ENCODE peak calls at places on chromosomes 7 and 10, in six cellular contexts. One of them, this sample, is unnamed.

GRCh38 chr10:73883553-73883952 is 9.2 kb upstream of the CAMK2G start:
- DNase-seq in cardiac muscle cell: no peak
- DNase-seq in CD4-positive, CD25-positive, alpha-beta regulatory T cell: no peak
- DNase-seq in DND-41: no peak
- DNase-seq in K562: no peak
- DNase-seq in uterus: no peak
- DNase-seq in this sample: no peak

GRCh38 chr7:34840176-34840785 is 182.3 kb downstream of the NPSR1 start:
- DNase-seq in cardiac muscle cell: no peak
- DNase-seq in CD4-positive, CD25-positive, alpha-beta regulatory T cell: no peak
- DNase-seq in DND-41: no peak
- DNase-seq in K562: no peak
- DNase-seq in uterus: no peak
- DNase-seq in this sample: no peak

GRCh38 chr7:4667776-4668509 is 14.2 kb upstream of the FOXK1 start:
- DNase-seq in cardiac muscle cell: no peak
- DNase-seq in CD4-positive, CD25-positive, alpha-beta regulatory T cell: no peak
- DNase-seq in DND-41: no peak
- DNase-seq in K562: no peak
- DNase-seq in uterus: no peak
- DNase-seq in this sample: no peak

GRCh38 chr10:103665439-103665838 is 171.9 kb downstream of the NEURL1 start:
- DNase-seq in cardiac muscle cell: no peak
- DNase-seq in CD4-positive, CD25-positive, alpha-beta regulatory T cell: no peak
- DNase-seq in DND-41: no peak
- DNase-seq in K562: no peak
- DNase-seq in uterus: no peak
- DNase-seq in this sample: no peak

GRCh38 chr10:70815504-70816219 is at the start of gene SGPL1:
- DNase-seq in cardiac muscle cell: peak; percentile 93
- DNase-seq in CD4-positive, CD25-positive, alpha-beta regulatory T cell: peak; percentile 85
- DNase-seq in DND-41: peak; percentile 84
- DNase-seq in K562: peak; percentile 99
- DNase-seq in uterus: peak; percentile 87
- DNase-seq in this sample: peak; percentile 93

GRCh38 chr7:125090596-125090995 is 161.0 kb upstream of the POT1 start:
- DNase-seq in cardiac muscle cell: no peak
- DNase-seq in CD4-positive, CD25-positive, alpha-beta regulatory T cell: no peak
- DNase-seq in DND-41: no peak
- DNase-seq in K562: no peak
- DNase-seq in uterus: no peak
- DNase-seq in this sample: no peak

GRCh38 chr7:2969398-2970306 is 74.0 kb downstream of the CARD11 start:
- DNase-seq in cardiac muscle cell: no peak
- DNase-seq in CD4-positive, CD25-positive, alpha-beta regulatory T cell: no peak
- DNase-seq in DND-41: no peak
- DNase-seq in K562: no peak
- DNase-seq in uterus: no peak
- DNase-seq in this sample: no peak

GRCh38 chr7:100685631-100686145 is 8.4 kb downstream of the GIGYF1 start:
- DNase-seq in cardiac muscle cell: no peak
- DNase-seq in CD4-positive, CD25-positive, alpha-beta regulatory T cell: no peak
- DNase-seq in DND-41: no peak
- DNase-seq in K562: no peak
- DNase-seq in uterus: no peak
- DNase-seq in this sample: no peak

GRCh38 chr10:59244871-59245270 is 68.4 kb downstream of the PHYHIPL start:
- DNase-seq in cardiac muscle cell: no peak
- DNase-seq in CD4-positive, CD25-positive, alpha-beta regulatory T cell: no peak
- DNase-seq in DND-41: no peak
- DNase-seq in K562: no peak
- DNase-seq in uterus: no peak
- DNase-seq in this sample: no peak

GRCh38 chr10:8331387-8331786 is 276.9 kb downstream of the GATA3 start:
- DNase-seq in cardiac muscle cell: no peak
- DNase-seq in CD4-positive, CD25-positive, alpha-beta regulatory T cell: peak; percentile 37
- DNase-seq in DND-41: peak; percentile 75
- DNase-seq in K562: no peak
- DNase-seq in uterus: no peak
- DNase-seq in this sample: peak; percentile 32

GRCh38 chr7:84271550-84271949 is 77.0 kb upstream of the SEMA3A start:
- DNase-seq in cardiac muscle cell: no peak
- DNase-seq in CD4-positive, CD25-positive, alpha-beta regulatory T cell: no peak
- DNase-seq in DND-41: no peak
- DNase-seq in K562: no peak
- DNase-seq in uterus: no peak
- DNase-seq in this sample: no peak

GRCh38 chr10:11449761-11450160 is 161.7 kb downstream of the USP6NL start:
- DNase-seq in cardiac muscle cell: no peak
- DNase-seq in CD4-positive, CD25-positive, alpha-beta regulatory T cell: no peak
- DNase-seq in DND-41: no peak
- DNase-seq in K562: no peak
- DNase-seq in uterus: no peak
- DNase-seq in this sample: no peak

GRCh38 chr10:44382131-44382858 is 2.6 kb downstream of the CXCL12 start:
- DNase-seq in cardiac muscle cell: no peak
- DNase-seq in CD4-positive, CD25-positive, alpha-beta regulatory T cell: no peak
- DNase-seq in DND-41: no peak
- DNase-seq in K562: no peak
- DNase-seq in uterus: peak; percentile 28
- DNase-seq in this sample: no peak
- H3K4me3 ChIP-seq in cardiac muscle cell: peak overlapping the region; percentile 5
- H3K4me3 ChIP-seq in CD4-positive, CD25-positive, alpha-beta regulatory T cell: no peak overlapping the region
- H3K4me3 ChIP-seq in DND-41: no peak overlapping the region
- H3K4me3 ChIP-seq in K562: no peak overlapping the region
- H3K4me3 ChIP-seq in uterus: peak overlapping the region; percentile 66
- H3K4me3 ChIP-seq in this sample: no peak overlapping the region

GRCh38 chr10:15201589-15202300 is 33.3 kb upstream of the NMT2 start:
- DNase-seq in cardiac muscle cell: no peak
- DNase-seq in CD4-positive, CD25-positive, alpha-beta regulatory T cell: no peak
- DNase-seq in DND-41: no peak
- DNase-seq in K562: no peak
- DNase-seq in uterus: no peak
- DNase-seq in this sample: no peak
- H3K27ac ChIP-seq in cardiac muscle cell: no peak overlapping the region
- H3K27ac ChIP-seq in CD4-positive, CD25-positive, alpha-beta regulatory T cell: no peak overlapping the region
- H3K27ac ChIP-seq in DND-41: no peak overlapping the region
- H3K27ac ChIP-seq in K562: no peak overlapping the region
- H3K27ac ChIP-seq in uterus: no peak overlapping the region
- H3K27ac ChIP-seq in this sample: no peak overlapping the region

GRCh38 chr7:50330701-50331100 is 26.2 kb downstream of the IKZF1 start:
- DNase-seq in cardiac muscle cell: no peak
- DNase-seq in CD4-positive, CD25-positive, alpha-beta regulatory T cell: no peak
- DNase-seq in DND-41: no peak
- DNase-seq in K562: no peak
- DNase-seq in uterus: no peak
- DNase-seq in this sample: no peak
- H3K36me3 ChIP-seq in cardiac muscle cell: no peaks in the 10 kb centered on the region
- H3K36me3 ChIP-seq in CD4-positive, CD25-positive, alpha-beta regulatory T cell: peaks cover 55% of the 10 kb centered on the region
- H3K36me3 ChIP-seq in DND-41: peaks cover 71% of the 10 kb centered on the region
- H3K36me3 ChIP-seq in K562: peaks cover 84% of the 10 kb centered on the region
- H3K36me3 ChIP-seq in uterus: no peaks in the 10 kb centered on the region
- H3K36me3 ChIP-seq in this sample: peaks cover 26% of the 10 kb centered on the region

GRCh38 chr10:526651-527312 is 162.7 kb downstream of the DIP2C start:
- DNase-seq in cardiac muscle cell: no peak
- DNase-seq in CD4-positive, CD25-positive, alpha-beta regulatory T cell: no peak
- DNase-seq in DND-41: no peak
- DNase-seq in K562: peak; percentile 19
- DNase-seq in uterus: no peak
- DNase-seq in this sample: no peak
- H3K4me3 ChIP-seq in cardiac muscle cell: no peak overlapping the region
- H3K4me3 ChIP-seq in CD4-positive, CD25-positive, alpha-beta regulatory T cell: no peak overlapping the region
- H3K4me3 ChIP-seq in DND-41: no peak overlapping the region
- H3K4me3 ChIP-seq in K562: no peak overlapping the region
- H3K4me3 ChIP-seq in uterus: no peak overlapping the region
- H3K4me3 ChIP-seq in this sample: no peak overlapping the region

GRCh38 chr7:74183142-74183541 is 9.0 kb downstream of the EIF4H start:
- DNase-seq in cardiac muscle cell: no peak
- DNase-seq in CD4-positive, CD25-positive, alpha-beta regulatory T cell: no peak
- DNase-seq in DND-41: no peak
- DNase-seq in K562: no peak
- DNase-seq in uterus: no peak
- DNase-seq in this sample: no peak
- H3K27ac ChIP-seq in cardiac muscle cell: peak overlapping the region; percentile 73
- H3K27ac ChIP-seq in CD4-positive, CD25-positive, alpha-beta regulatory T cell: peak overlapping the region; percentile 45
- H3K27ac ChIP-seq in DND-41: no peak overlapping the region
- H3K27ac ChIP-seq in K562: peak overlapping the region; percentile 8
- H3K27ac ChIP-seq in uterus: no peak overlapping the region
- H3K27ac ChIP-seq in this sample: peak overlapping the region; percentile 34

This sample was measured in naive thymus-derived CD4-positive, alpha-beta T cell.